ENCODE peak calls at places on chromosomes 1 and 21, in six cellular contexts. P, C, U, V, O and M are unnamed samples. For H3K27me3, the result is how much of the 10 kb centered on the place peaks cover.

GRCh38 chr1:183002267-183002666 is 21.0 kb upstream of the LAMC1 start:
- DNase-seq in P (no peak), C (no peak), U (no peak), V (no peak), O (no peak), M (no peak)

GRCh38 chr21:42411891-42412635 is 8.4 kb downstream of the UBASH3A start:
- DNase-seq in P (no peak), C (no peak), U (no peak), V (no peak), O (no peak), M (no peak)

GRCh38 chr1:205945056-205945455 is 1.8 kb upstream of the SLC26A9 start:
- DNase-seq in P (no peak), C (no peak), U (no peak), V (no peak), O (no peak), M (no peak)

GRCh38 chr1:73537400-73537799 is 660.6 kb downstream of the LRRIQ3 start:
- DNase-seq in P (no peak), C (peak), U (no peak), V (no peak), O (no peak), M (no peak)

GRCh38 chr1:215466361-215466760 is 100.7 kb upstream of the KCTD3 start:
- DNase-seq in P (no peak), C (no peak), U (no peak), V (no peak), O (no peak), M (no peak)

GRCh38 chr1:246750752-246751151 is 26.5 kb downstream of the SCCPDH start:
- DNase-seq in P (no peak), C (no peak), U (no peak), V (peak), O (no peak), M (no peak)

GRCh38 chr1:204384636-204385354 is 25.1 kb upstream of the PLEKHA6 start:
- DNase-seq in P (no peak), C (no peak), U (no peak), V (peak), O (no peak), M (no peak)

GRCh38 chr1:28812669-28813468 is 899 bp downstream of the OPRD1 start:
- DNase-seq in P (no peak), C (no peak), U (no peak), V (no peak), O (no peak), M (no peak)

GRCh38 chr1:110436635-110437034 is 14.3 kb upstream of the PROK1 start:
- DNase-seq in P (no peak), C (peak), U (no peak), V (no peak), O (peak), M (no peak)

GRCh38 chr1:44777969-44778635 is 2.8 kb downstream of the RPS8 start:
- DNase-seq in P (no peak), C (no peak), U (no peak), V (no peak), O (no peak), M (no peak)

GRCh38 chr1:182330303-182330702 is 61.3 kb downstream of the GLUL start:
- DNase-seq in P (peak), C (no peak), U (no peak), V (no peak), O (no peak), M (peak)

GRCh38 chr1:3176028-3176427 is 107.0 kb downstream of the PRDM16 start:
- DNase-seq in P (no peak), C (no peak), U (no peak), V (no peak), O (no peak), M (no peak)

DNA sequence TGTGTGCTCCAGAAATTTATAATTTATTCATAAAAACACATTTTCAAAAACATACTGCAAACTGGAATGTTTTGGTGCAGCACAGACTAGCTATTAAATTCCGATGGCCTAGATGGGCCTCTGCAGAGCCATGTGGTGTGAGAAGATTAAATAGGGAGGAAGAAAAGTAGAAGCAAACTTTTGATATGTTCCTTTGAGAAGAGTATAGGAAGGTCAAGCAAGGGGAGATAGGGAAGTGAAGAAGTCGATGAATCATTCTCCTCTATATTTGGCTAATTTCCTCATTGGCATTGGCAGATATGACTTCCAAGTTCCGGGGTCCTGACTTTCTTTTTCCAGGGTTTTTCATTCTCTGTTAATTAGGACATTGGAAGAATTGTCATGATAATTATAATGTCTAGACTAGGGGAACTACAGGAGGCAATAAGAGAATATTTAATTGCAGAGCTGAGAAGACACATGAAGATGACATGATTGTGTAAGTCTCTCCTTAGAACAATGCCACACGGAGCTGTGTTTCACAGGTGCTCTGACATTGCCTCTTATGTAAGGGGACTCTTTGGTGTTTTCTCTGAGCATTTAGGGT is 19.3 kb upstream of the ZNF326 start:
- DNase-seq in P (no peak), C (no peak), U (no peak), V (no peak), O (no peak), M (no peak)
- H3K27ac ChIP-seq in P (no peak), C (no peak), U (peak), V (no peak), O (no peak), M (no peak)

GRCh38 chr1:22533244-22533643 is 30.0 kb upstream of the EPHA8 start:
- DNase-seq in P (no peak), C (no peak), U (no peak), V (no peak), O (no peak), M (no peak)

GRCh38 chr1:22528451-22528850 is 34.8 kb upstream of the EPHA8 start:
- DNase-seq in P (no peak), C (no peak), U (no peak), V (no peak), O (no peak), M (no peak)

GRCh38 chr1:22531251-22531650 is 32.0 kb upstream of the EPHA8 start:
- DNase-seq in P (no peak), C (no peak), U (no peak), V (no peak), O (no peak), M (no peak)

GRCh38 chr1:22529901-22530621 is 33.2 kb upstream of the EPHA8 start:
- DNase-seq in P (no peak), C (peak), U (no peak), V (no peak), O (no peak), M (peak)

DNA sequence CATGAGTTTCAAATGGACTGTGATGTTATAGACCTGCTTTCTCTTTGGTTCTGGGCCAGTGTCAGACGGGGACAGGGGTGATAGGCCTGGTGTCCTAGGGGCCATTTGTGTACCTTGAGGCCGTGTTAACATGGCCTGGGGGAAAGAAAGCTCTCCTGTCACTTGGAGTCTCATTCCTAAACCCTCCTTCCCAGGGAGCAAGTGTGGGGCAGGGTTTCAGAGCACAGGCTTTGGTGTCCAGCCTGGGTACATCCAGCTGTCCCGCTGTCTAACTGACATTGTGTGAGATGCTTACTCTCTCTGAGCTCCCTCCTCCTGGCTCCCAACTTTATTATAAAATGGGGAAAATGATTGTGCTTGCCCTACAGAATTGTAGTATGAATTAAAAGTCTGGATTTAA is 32.6 kb upstream of the EPHA8 start:
- DNase-seq in P (no peak), C (peak), U (no peak), V (no peak), O (no peak), M (no peak)
- H3K27me3 ChIP-seq in P (under half), C (under half), U (under half), V (under half), O (under half), M (under half)

GRCh38 chr1:148263128-148263905 is 111.2 kb upstream of the NBPF11 start:
- DNase-seq in P (peak), C (peak), U (peak), V (peak), O (peak), M (peak)

GRCh38 chr1:148264374-148265276 is 112.5 kb upstream of the NBPF11 start:
- DNase-seq in P (no peak), C (peak), U (peak), V (no peak), O (peak), M (peak)

DNA sequence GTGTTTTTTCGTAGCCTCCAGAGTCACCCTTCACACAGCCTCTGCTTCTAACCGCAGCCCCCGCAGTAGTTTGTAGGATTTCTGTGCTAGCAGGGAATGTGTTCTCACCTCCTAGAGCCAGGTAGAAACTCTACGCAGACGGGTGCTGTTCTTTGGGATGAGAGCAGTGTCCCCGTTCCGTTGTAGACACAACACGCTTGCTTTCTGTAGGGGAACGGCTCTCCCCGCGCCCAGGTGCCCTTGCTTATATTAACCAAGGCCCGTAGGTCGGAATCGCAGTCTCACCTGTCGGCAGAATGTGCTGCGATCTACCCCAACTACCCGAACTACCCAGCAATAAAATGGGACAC is 111.8 kb upstream of the NBPF11 start:
- DNase-seq in P (no peak), C (no peak), U (no peak), V (peak), O (no peak), M (no peak)
- H3K27ac ChIP-seq in P (no peak), C (peak), U (peak), V (peak), O (no peak), M (peak)

GRCh38 chr1:60753508-60753907 is 328.9 kb upstream of the NFIA start:
- DNase-seq in P (no peak), C (no peak), U (no peak), V (no peak), O (no peak), M (no peak)
- H3K27me3 ChIP-seq in P (under half), C (under half), U (under half), V (under half), O (under half), M (under half)

DNA sequence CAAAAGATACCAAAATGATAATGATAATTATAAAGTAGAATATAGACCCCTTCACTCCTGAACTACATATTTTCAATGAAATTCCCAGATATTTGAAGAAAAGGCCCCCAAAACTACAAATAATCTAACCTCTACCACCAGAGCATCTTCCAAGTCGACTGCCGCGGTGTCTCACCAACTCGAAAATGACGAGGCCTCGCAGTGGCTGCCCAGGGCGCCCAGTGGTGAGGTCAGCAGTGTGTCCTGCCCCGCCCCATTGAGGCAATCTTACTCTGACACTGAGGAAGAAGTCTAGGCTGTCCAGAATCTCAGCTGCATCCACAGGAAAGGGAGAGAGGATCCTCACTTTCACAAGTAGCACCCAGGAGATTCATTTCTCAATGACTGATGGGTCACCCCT is 5.2 kb downstream of the DUSP10 start:
- DNase-seq in P (peak), C (no peak), U (no peak), V (no peak), O (no peak), M (no peak)
- H3K27ac ChIP-seq in P (peak), C (no peak), U (no peak), V (no peak), O (no peak), M (no peak)

GRCh38 chr1:231091415-231091814 is 51.4 kb upstream of the FAM89A start:
- DNase-seq in P (no peak), C (no peak), U (no peak), V (no peak), O (no peak), M (no peak)
- H3K27me3 ChIP-seq in P (under half), C (under half), U (half or more), V (under half), O (under half), M (under half)

DNA sequence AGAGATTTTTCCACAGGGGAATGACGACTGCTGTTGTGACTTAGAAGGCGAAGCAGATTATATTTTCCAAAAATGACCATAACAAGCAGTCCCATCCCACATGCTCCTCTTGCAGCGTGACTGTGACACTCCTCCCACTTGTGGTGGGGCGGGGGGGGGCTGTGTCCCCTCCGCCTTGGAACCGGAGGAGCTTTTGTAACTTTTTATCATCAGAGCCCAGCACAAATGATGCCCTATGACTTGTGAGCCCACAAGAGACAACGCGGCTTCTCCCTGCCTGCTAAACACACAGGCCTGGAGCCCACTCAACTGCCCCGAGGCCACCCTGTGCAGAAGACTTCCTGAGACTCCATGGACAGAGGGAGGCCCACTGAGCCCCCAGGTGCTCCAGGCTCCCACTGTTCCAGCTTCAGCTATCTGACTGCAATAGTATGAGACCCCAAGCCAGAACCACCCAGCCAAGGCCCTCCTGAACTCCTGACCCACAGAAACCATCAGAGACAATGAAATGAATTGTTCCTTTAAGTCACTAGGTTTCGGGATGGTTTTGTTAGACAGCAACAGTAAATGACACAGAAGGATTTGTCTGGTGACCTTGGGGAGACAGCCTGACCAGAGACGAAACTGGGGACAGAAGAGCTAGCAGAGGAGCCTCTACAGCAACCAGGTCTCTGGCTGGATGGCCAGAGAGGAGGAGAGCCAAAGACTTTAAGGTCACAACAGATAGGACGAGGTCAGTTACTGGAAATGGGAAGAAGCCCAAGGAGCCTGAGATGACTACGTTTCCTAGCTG is 58.8 kb downstream of the CAPZB start:
- DNase-seq in P (no peak), C (no peak), U (no peak), V (no peak), O (no peak), M (peak)
- H3K27ac ChIP-seq in P (peak), C (no peak), U (no peak), V (peak), O (no peak), M (peak)

DNA sequence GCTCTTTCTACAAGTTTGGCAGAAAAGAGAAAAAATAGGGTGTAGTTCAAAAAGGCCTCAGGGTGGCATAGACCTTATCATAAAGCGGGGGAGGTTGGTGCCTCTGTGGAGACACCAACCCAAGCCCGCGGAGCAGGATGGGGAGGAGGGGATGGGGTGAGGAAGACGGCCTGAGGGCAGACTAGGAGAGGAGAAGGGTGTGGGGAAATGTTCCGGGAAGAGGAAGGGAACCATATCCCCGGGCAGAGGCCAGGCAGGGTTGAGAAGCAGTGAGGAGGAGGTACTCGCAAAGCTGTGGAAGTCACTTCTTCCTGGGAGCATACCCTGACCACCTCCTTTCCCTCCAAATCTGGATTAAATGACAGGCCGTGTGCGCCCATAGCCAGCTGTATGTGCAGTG is 17.4 kb upstream of the SHE start:
- DNase-seq in P (no peak), C (no peak), U (no peak), V (no peak), O (no peak), M (no peak)
- H3K27me3 ChIP-seq in P (under half), C (under half), U (half or more), V (under half), O (under half), M (under half)

GRCh38 chr1:235749755-235750300 is 100.2 kb upstream of the GNG4 start:
- DNase-seq in P (no peak), C (no peak), U (no peak), V (no peak), O (peak), M (no peak)
- H3K27ac ChIP-seq in P (no peak), C (no peak), U (no peak), V (no peak), O (no peak), M (no peak)